ENCODE peak calls at places on chromosomes 3 and 15, in eight cellular contexts. N, I, S, W, F, B, Y and K are unnamed samples.

GRCh38 chr15:75369897-75370581 is 1.6 kb upstream of the MAN2C1 start:
- DNase-seq in Y (no peak), N (no peak), W (no peak), F (no peak), B (no peak), S (no peak), I (no peak), K (no peak)

GRCh38 chr3:22236490-22237271 is 485.7 kb upstream of the ZNF385D start:
- DNase-seq in W (peak), B (no peak), I (no peak), Y (no peak), S (no peak), F (peak), N (no peak), K (no peak)

GRCh38 chr3:149969110-149969944 is 1.4 kb downstream of the PFN2 start:
- DNase-seq in I (no peak), W (peak), B (peak), Y (peak), F (no peak), N (no peak), S (peak), K (peak)

GRCh38 chr3:141524988-141525387 is 38.2 kb downstream of the RASA2 start:
- DNase-seq in N (no peak), W (no peak), Y (no peak), F (no peak), I (no peak), B (no peak), S (no peak), K (no peak)

GRCh38 chr3:116770815-116771450 is 61.4 kb downstream of the TUSC7 start:
- DNase-seq in B (peak), W (peak), F (peak), I (peak), S (peak), Y (peak), N (no peak), K (peak)

GRCh38 chr3:54349231-54349647 is 226.9 kb downstream of the CACNA2D3 start:
- DNase-seq in Y (peak), S (no peak), F (peak), B (no peak), I (no peak), W (no peak), N (no peak), K (peak)

GRCh38 chr15:69946870-69947269 is 150.8 kb downstream of the TLE3 start:
- DNase-seq in W (no peak), Y (no peak), I (no peak), N (no peak), S (no peak), F (no peak), B (no peak), K (no peak)

GRCh38 chr3:14201881-14202684 is 23.5 kb downstream of the LSM3 start:
- DNase-seq in B (no peak), W (no peak), N (no peak), S (no peak), I (no peak), Y (no peak), F (no peak), K (no peak)

GRCh38 chr15:89457086-89457485 is 39.3 kb downstream of the RHCG start:
- DNase-seq in Y (no peak), I (no peak), B (peak), F (peak), N (no peak), W (peak), S (peak), K (peak)

GRCh38 chr15:43871835-43872234 is 45.0 kb downstream of the WDR76 start:
- DNase-seq in Y (no peak), F (no peak), W (no peak), I (no peak), B (no peak), N (no peak), S (no peak), K (no peak)